ENCODE peak calls at places on chromosome 20, in nine cellular contexts. M is tibial nerve, D is left lung, A is esophagus muscularis mucosa, L is SK-N-SH, Z is fibroblast of lung, V is endothelial cell of umbilical vein, I is transverse colon, Q is AG04450. F is an unnamed sample.

GRCh38 chr20:39823239-39823638 is 861.1 kb downstream of the DHX35 start:
- DNase-seq in M (no peak), D (no peak), A (no peak), L (no peak), Z (peak), V (peak), I (no peak), Q (no peak), F (no peak)

GRCh38 chr20:17995967-17996819 is 27.4 kb downstream of the MGME1 start:
- DNase-seq in M (peak), D (no peak), A (no peak), L (peak), Z (peak), V (peak), I (no peak), Q (no peak), F (no peak)

GRCh38 chr20:13338999-13339411 is 117.9 kb downstream of the ISM1 start:
- DNase-seq in M (no peak), D (no peak), A (no peak), L (no peak), Z (no peak), V (no peak), I (no peak), Q (no peak), F (no peak)

GRCh38 chr20:8132632-8133587 is 844 bp downstream of the PLCB1 start:
- DNase-seq in M (peak), D (peak), A (no peak), L (no peak), Z (peak), V (peak), I (peak), Q (no peak), F (peak)

GRCh38 chr20:61888101-61888865 is 177.4 kb downstream of the TAF4 start:
- DNase-seq in M (no peak), D (no peak), A (no peak), L (no peak), Z (no peak), V (no peak), I (no peak), Q (no peak), F (no peak)

GRCh38 chr20:53883098-53883762 is 187.2 kb downstream of the BCAS1 start:
- DNase-seq in M (no peak), D (no peak), A (no peak), L (no peak), Z (no peak), V (no peak), I (no peak), Q (no peak), F (no peak)

GRCh38 chr20:58077282-58077681 is 151.2 kb downstream of the ANKRD60 start:
- DNase-seq in M (no peak), D (no peak), A (peak), L (no peak), Z (no peak), V (no peak), I (no peak), Q (no peak), F (no peak)

GRCh38 chr20:38165089-38165965 is at the start of gene TGM2:
- DNase-seq in M (no peak), D (peak), A (no peak), L (peak), Z (peak), V (peak), I (peak), Q (no peak), F (peak)

GRCh38 chr20:58328836-58329235 is 19.3 kb downstream of the RAB22A start:
- DNase-seq in M (no peak), D (no peak), A (no peak), L (no peak), Z (no peak), V (no peak), I (no peak), Q (no peak), F (no peak)

GRCh38 chr20:57409672-57410397 is 18.6 kb downstream of the RBM38 start:
- DNase-seq in M (no peak), D (no peak), A (no peak), L (no peak), Z (no peak), V (no peak), I (no peak), Q (no peak), F (no peak)

GRCh38 chr20:35489717-35490116 is 34.3 kb downstream of the CEP250 start:
- DNase-seq in M (no peak), D (no peak), A (no peak), L (no peak), Z (no peak), V (no peak), I (no peak), Q (no peak), F (no peak)

GRCh38 chr20:35492352-35492751 is 37.0 kb downstream of the CEP250 start:
- DNase-seq in M (no peak), D (no peak), A (no peak), L (no peak), Z (no peak), V (no peak), I (no peak), Q (no peak), F (peak)

GRCh38 chr20:35491823-35492222 is 36.4 kb downstream of the CEP250 start:
- DNase-seq in M (no peak), D (no peak), A (no peak), L (no peak), Z (no peak), V (no peak), I (no peak), Q (no peak), F (no peak)

GRCh38 chr20:35487479-35487878 is 32.1 kb downstream of the CEP250 start:
- DNase-seq in M (no peak), D (no peak), A (no peak), L (no peak), Z (no peak), V (no peak), I (no peak), Q (no peak), F (no peak)

DNA sequence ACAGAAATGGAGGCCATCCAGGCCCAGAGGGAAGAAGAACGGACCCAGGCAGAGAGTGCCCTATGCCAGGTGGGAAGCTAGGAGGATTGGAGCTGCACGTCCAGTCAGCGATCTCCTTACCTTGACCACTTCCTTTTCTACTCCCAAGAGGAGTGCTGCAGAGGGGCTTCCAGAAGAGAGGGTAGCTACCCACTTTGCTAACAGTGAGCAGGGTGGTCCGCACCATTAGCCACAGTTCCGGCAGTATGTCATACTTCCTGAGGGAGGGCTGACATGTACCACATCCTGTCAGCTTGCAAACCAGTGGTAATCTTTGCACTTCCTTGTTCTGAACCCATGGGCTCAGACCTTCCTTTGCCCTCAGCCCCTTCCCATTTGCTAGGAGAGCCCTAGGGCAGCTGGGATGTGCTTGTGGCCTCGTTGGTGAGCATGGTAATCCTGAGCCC is 35.4 kb downstream of the CEP250 start:
- DNase-seq in M (no peak), D (no peak), A (no peak), L (no peak), Z (no peak), V (no peak), I (peak), Q (no peak), F (no peak)
- H3K4me3 ChIP-seq in M (peak), D (peak), A (peak), L (no peak), Z (no peak), V (no peak), I (peak), Q (no peak), F (peak)

DNA sequence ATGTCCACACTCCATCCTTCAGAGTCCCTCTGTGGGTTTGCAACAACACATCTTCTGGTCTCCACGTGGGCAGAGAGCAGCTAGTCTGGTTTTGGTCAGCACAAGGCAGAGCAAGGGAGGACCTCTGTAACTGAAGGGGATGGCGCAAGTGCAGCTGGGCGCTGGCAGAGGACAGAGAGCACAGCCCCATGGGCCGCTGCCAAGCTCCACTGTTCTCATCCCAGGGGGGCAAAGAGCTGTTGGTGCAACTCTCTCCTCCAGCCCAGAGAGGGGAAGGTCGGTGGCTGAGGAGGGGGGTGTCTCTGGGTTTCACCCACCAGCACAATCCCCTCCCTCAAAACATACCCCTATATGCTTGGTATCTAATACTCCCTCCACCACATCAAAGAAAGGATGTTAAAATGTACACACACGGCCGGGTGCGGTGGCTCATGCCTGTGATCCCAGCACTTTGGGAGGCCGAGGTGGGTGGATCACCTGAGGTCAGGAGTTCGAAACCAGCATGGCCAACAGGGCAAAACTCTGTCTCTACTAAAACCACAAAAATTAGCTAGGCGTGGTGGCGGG is 9.1 kb downstream of the ATP9A start:
- DNase-seq in M (no peak), D (no peak), A (no peak), L (no peak), Z (peak), V (no peak), I (no peak), Q (no peak), F (no peak)
- TF ChIP-seq CTCF in M (no peak), D (no peak), A (no peak), L (no peak), Z (no peak), V (no peak), I (no peak), Q (no peak), F (no peak)

DNA sequence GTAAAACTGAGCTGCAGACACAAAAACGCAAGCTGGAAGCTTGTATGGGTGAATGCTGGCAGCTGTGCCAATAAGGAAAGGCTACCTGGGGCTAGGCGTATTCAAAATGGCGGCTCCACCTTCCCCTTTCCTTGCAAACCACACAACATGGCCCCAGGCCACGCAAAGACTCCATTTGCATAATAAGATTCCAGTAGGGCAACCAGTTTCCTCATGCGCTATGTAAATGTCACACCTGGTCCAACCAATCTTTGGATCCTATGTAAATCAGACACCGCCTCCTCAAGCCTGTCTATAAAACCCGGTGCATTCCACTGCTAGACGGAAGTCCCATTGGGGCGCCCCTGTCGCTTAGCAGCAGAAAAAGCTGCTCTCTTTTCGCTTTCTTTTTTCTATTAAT is 505.9 kb upstream of the BTBD3 start:
- DNase-seq in M (no peak), D (no peak), A (peak), L (no peak), Z (no peak), V (no peak), I (no peak), Q (no peak), F (no peak)
- H3K27ac ChIP-seq in M (no peak), D (no peak), A (no peak), L (no peak), Z (no peak), V (no peak), I (no peak), Q (no peak), F (no peak)

GRCh38 chr20:63735859-63736718 is at the start of gene LIME1:
- DNase-seq in M (no peak), D (no peak), A (no peak), L (peak), Z (no peak), V (no peak), I (peak), Q (no peak), F (peak)
- H3K4me3 ChIP-seq in M (peak), D (peak), A (peak), L (no peak), Z (no peak), V (no peak), I (peak), Q (no peak), F (peak)

DNA sequence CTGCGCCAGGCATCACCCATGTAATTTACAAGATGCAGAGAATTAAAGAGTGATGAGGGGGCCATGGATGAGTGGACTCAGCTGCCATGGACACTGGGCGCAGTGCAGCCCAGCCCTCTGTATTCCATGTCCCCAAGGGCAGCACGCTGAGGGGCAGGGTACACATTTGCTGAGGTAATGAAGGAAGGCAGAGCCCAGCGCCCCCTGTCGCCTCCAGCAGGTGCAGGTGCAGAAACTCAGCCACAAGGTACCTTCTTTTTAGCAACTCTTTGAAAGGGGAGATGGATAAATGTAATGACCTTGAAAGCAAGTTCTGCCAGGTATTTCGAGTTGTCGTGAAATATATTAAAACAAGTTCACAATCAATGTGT is 7.1 kb downstream of the CD93 start:
- DNase-seq in M (no peak), D (no peak), A (no peak), L (no peak), Z (no peak), V (no peak), I (no peak), Q (no peak), F (no peak)
- TF ChIP-seq CTCF in M (no peak), D (no peak), A (no peak), L (peak), Z (peak), V (no peak), I (no peak), Q (peak), F (peak)

GRCh38 chr20:49510562-49511117 is 28.2 kb upstream of the KCNB1 start:
- DNase-seq in M (peak), D (peak), A (peak), L (no peak), Z (peak), V (no peak), I (peak), Q (peak), F (peak)
- H3K27ac ChIP-seq in M (peak), D (no peak), A (peak), L (peak), Z (no peak), V (no peak), I (peak), Q (peak), F (peak)

DNA sequence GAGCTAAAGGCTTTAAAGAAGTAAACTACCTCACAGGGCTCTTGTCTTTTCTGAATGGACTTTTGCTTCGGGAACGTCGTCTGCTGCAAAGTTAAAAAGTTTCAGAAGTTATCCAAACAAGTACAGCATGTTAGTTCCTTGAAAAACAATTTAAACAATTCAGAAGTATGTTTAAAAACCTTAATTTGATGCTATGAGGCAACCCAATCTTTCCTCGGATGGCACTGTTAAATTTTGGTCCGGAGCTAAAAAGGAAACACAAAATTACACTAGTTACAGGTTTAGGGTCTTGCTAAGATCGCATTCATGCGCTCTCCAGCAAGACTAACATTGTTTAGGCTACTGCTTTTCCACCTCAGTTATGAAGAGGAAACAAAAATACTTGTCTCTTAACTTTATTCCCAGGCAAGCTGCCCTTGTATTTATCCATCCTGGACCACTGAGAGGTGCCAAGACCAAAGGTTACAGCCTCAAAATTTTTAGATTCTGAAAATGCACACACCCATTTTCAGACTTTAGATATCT is 12.7 kb downstream of the RBM39 start:
- DNase-seq in M (no peak), D (no peak), A (no peak), L (no peak), Z (no peak), V (no peak), I (no peak), Q (no peak), F (no peak)
- H3K4me3 ChIP-seq in M (no peak), D (no peak), A (no peak), L (no peak), Z (no peak), V (no peak), I (no peak), Q (no peak), F (no peak)

DNA sequence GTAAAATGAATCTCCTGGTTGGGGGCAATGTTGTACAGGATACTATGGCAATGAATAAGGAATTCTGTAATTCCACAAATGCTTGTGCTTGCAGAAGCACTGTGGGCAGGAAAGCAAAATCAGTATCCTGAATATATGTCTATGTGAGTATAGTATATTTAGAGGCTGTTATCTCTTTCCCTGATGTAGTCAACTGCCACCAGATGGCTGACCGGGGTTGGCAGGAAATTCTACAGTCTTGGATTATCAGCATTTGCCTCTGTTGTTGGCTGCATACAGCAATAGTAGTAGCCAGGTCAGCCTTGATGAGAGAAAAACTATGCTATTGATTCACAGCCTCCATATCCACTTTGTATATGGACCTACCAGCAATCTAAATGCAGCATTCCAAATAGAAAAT is 425.1 kb upstream of the JAG1 start:
- DNase-seq in M (no peak), D (no peak), A (no peak), L (no peak), Z (no peak), V (peak), I (peak), Q (no peak), F (no peak)
- TF ChIP-seq CTCF in M (no peak), D (no peak), A (no peak), L (no peak), Z (no peak), V (no peak), I (no peak), Q (no peak), F (no peak)